ENCODE peak calls at places on chromosomes 16 and 17, in nine cellular contexts. One of them, this sample, is unnamed.

GRCh38 chr16:2366660-2367309 is 26.3 kb upstream of the ABCA3 start:
- DNase-seq in ovary: no peak
- DNase-seq in neural progenitor cell: no peak
- DNase-seq in body of pancreas: no peak
- DNase-seq in AG09309: no peak
- DNase-seq in bronchial epithelial cell: no peak
- DNase-seq in heart right ventricle: no peak
- DNase-seq in OCI-LY7: no peak
- DNase-seq in lower leg skin: no peak
- DNase-seq in this sample: no peak

GRCh38 chr16:57845115-57845514 is 42.8 kb upstream of the KIFC3 start:
- DNase-seq in bronchial epithelial cell: no peak
- DNase-seq in AG09309: no peak
- DNase-seq in ovary: no peak
- DNase-seq in body of pancreas: no peak
- DNase-seq in OCI-LY7: no peak
- DNase-seq in heart right ventricle: no peak
- DNase-seq in lower leg skin: no peak
- DNase-seq in neural progenitor cell: no peak
- DNase-seq in this sample: no peak

GRCh38 chr17:16569358-16569712 is 331 bp upstream of the ZNF287 start:
- DNase-seq in body of pancreas: no peak
- DNase-seq in OCI-LY7: no peak
- DNase-seq in ovary: no peak
- DNase-seq in AG09309: no peak
- DNase-seq in heart right ventricle: no peak
- DNase-seq in lower leg skin: no peak
- DNase-seq in bronchial epithelial cell: no peak
- DNase-seq in neural progenitor cell: no peak
- DNase-seq in this sample: no peak

GRCh38 chr17:29124135-29124930 is 55.9 kb downstream of the MYO18A start:
- DNase-seq in AG09309: peak
- DNase-seq in neural progenitor cell: peak
- DNase-seq in OCI-LY7: peak
- DNase-seq in heart right ventricle: peak
- DNase-seq in ovary: peak
- DNase-seq in bronchial epithelial cell: peak
- DNase-seq in body of pancreas: peak
- DNase-seq in lower leg skin: no peak
- DNase-seq in this sample: no peak

GRCh38 chr17:70804161-70804560 is 634.8 kb downstream of the KCNJ2 start:
- DNase-seq in OCI-LY7: no peak
- DNase-seq in AG09309: no peak
- DNase-seq in heart right ventricle: no peak
- DNase-seq in body of pancreas: no peak
- DNase-seq in lower leg skin: peak
- DNase-seq in bronchial epithelial cell: peak
- DNase-seq in ovary: no peak
- DNase-seq in neural progenitor cell: no peak
- DNase-seq in this sample: no peak

GRCh38 chr17:65558683-65559311 is 2.7 kb downstream of the AXIN2 start:
- DNase-seq in AG09309: no peak
- DNase-seq in ovary: no peak
- DNase-seq in body of pancreas: peak
- DNase-seq in neural progenitor cell: peak
- DNase-seq in heart right ventricle: no peak
- DNase-seq in bronchial epithelial cell: no peak
- DNase-seq in lower leg skin: no peak
- DNase-seq in OCI-LY7: no peak
- DNase-seq in this sample: peak

GRCh38 chr16:28597692-28598261 is 927 bp upstream of the SULT1A2 start:
- DNase-seq in neural progenitor cell: peak
- DNase-seq in bronchial epithelial cell: no peak
- DNase-seq in heart right ventricle: no peak
- DNase-seq in OCI-LY7: peak
- DNase-seq in body of pancreas: peak
- DNase-seq in AG09309: no peak
- DNase-seq in lower leg skin: no peak
- DNase-seq in ovary: no peak
- DNase-seq in this sample: peak

GRCh38 chr17:70609566-70609965 is 440.2 kb downstream of the KCNJ2 start:
- DNase-seq in ovary: no peak
- DNase-seq in AG09309: no peak
- DNase-seq in bronchial epithelial cell: no peak
- DNase-seq in lower leg skin: no peak
- DNase-seq in OCI-LY7: no peak
- DNase-seq in neural progenitor cell: no peak
- DNase-seq in body of pancreas: no peak
- DNase-seq in heart right ventricle: no peak
- DNase-seq in this sample: no peak

GRCh38 chr16:75621170-75621477 is 2.0 kb downstream of the ADAT1 start:
- DNase-seq in neural progenitor cell: peak
- DNase-seq in OCI-LY7: peak
- DNase-seq in ovary: no peak
- DNase-seq in body of pancreas: no peak
- DNase-seq in heart right ventricle: no peak
- DNase-seq in AG09309: no peak
- DNase-seq in lower leg skin: no peak
- DNase-seq in bronchial epithelial cell: peak
- DNase-seq in this sample: no peak

GRCh38 chr17:43020030-43020621 is 2.1 kb downstream of the VAT1 start:
- DNase-seq in neural progenitor cell: no peak
- DNase-seq in bronchial epithelial cell: no peak
- DNase-seq in lower leg skin: no peak
- DNase-seq in body of pancreas: no peak
- DNase-seq in heart right ventricle: peak
- DNase-seq in AG09309: no peak
- DNase-seq in ovary: no peak
- DNase-seq in OCI-LY7: no peak
- DNase-seq in this sample: no peak

GRCh38 chr16:56382901-56383355 is 42.4 kb downstream of the AMFR start:
- DNase-seq in ovary: no peak
- DNase-seq in AG09309: no peak
- DNase-seq in lower leg skin: no peak
- DNase-seq in neural progenitor cell: no peak
- DNase-seq in bronchial epithelial cell: peak
- DNase-seq in body of pancreas: no peak
- DNase-seq in OCI-LY7: no peak
- DNase-seq in heart right ventricle: no peak
- DNase-seq in this sample: no peak

GRCh38 chr17:81512560-81512983 is at the start of gene ACTG1:
- DNase-seq in ovary: peak
- DNase-seq in body of pancreas: peak
- DNase-seq in AG09309: peak
- DNase-seq in neural progenitor cell: peak
- DNase-seq in lower leg skin: peak
- DNase-seq in heart right ventricle: peak
- DNase-seq in OCI-LY7: peak
- DNase-seq in bronchial epithelial cell: peak
- DNase-seq in this sample: peak

GRCh38 chr16:14015461-14015860 is 55.7 kb upstream of the MRTFB start:
- DNase-seq in neural progenitor cell: no peak
- DNase-seq in AG09309: no peak
- DNase-seq in OCI-LY7: no peak
- DNase-seq in bronchial epithelial cell: no peak
- DNase-seq in lower leg skin: no peak
- DNase-seq in heart right ventricle: no peak
- DNase-seq in body of pancreas: peak
- DNase-seq in ovary: no peak
- DNase-seq in this sample: no peak

GRCh38 chr16:14015017-14015416 is 56.1 kb upstream of the MRTFB start:
- DNase-seq in OCI-LY7: no peak
- DNase-seq in bronchial epithelial cell: no peak
- DNase-seq in lower leg skin: no peak
- DNase-seq in ovary: no peak
- DNase-seq in heart right ventricle: no peak
- DNase-seq in body of pancreas: no peak
- DNase-seq in neural progenitor cell: no peak
- DNase-seq in AG09309: no peak
- DNase-seq in this sample: no peak

GRCh38 chr16:14013145-14013570 is 58.0 kb upstream of the MRTFB start:
- DNase-seq in lower leg skin: no peak
- DNase-seq in bronchial epithelial cell: no peak
- DNase-seq in AG09309: no peak
- DNase-seq in OCI-LY7: no peak
- DNase-seq in body of pancreas: no peak
- DNase-seq in neural progenitor cell: no peak
- DNase-seq in ovary: no peak
- DNase-seq in heart right ventricle: no peak
- DNase-seq in this sample: no peak

GRCh38 chr16:14014284-14014625 is 56.9 kb upstream of the MRTFB start:
- DNase-seq in bronchial epithelial cell: peak
- DNase-seq in lower leg skin: no peak
- DNase-seq in ovary: no peak
- DNase-seq in AG09309: no peak
- DNase-seq in body of pancreas: no peak
- DNase-seq in neural progenitor cell: no peak
- DNase-seq in OCI-LY7: no peak
- DNase-seq in heart right ventricle: no peak
- DNase-seq in this sample: no peak

GRCh38 chr16:14013571-14014283 is 57.4 kb upstream of the MRTFB start:
- DNase-seq in body of pancreas: peak
- DNase-seq in lower leg skin: peak
- DNase-seq in heart right ventricle: peak
- DNase-seq in ovary: peak
- DNase-seq in AG09309: peak
- DNase-seq in neural progenitor cell: no peak
- DNase-seq in bronchial epithelial cell: peak
- DNase-seq in OCI-LY7: no peak
- DNase-seq in this sample: no peak
- TF ChIP-seq CTCF in body of pancreas: no peak
- TF ChIP-seq CTCF in lower leg skin: no peak
- TF ChIP-seq CTCF in heart right ventricle: no peak
- TF ChIP-seq CTCF in ovary: no peak
- TF ChIP-seq CTCF in AG09309: no peak
- TF ChIP-seq CTCF in neural progenitor cell: no peak
- TF ChIP-seq CTCF in bronchial epithelial cell: no peak
- TF ChIP-seq CTCF in OCI-LY7: no peak
- TF ChIP-seq CTCF in this sample: no peak

DNA sequence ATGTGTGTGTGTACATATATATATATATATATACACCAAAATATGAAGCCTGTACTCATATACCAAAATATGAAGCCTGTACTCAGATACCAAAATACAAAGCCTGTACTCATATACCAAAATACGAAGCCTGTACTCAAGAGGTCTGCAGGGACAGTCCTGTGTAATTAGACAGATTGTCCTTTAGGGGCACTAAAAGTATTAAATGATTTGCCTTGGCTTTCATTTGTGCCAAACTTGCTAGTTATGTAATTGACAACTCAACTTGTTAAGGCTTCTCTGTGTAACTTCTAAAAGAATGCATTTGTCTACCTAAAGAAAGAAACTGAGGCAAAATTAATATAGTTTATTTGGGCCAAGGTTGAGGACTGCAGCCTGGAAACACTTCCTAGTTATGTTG is 30.8 kb upstream of the DHX40 start:
- DNase-seq in neural progenitor cell: peak
- DNase-seq in bronchial epithelial cell: no peak
- DNase-seq in AG09309: no peak
- DNase-seq in OCI-LY7: peak
- DNase-seq in body of pancreas: no peak
- DNase-seq in ovary: no peak
- DNase-seq in heart right ventricle: no peak
- DNase-seq in lower leg skin: no peak
- DNase-seq in this sample: no peak
- TF ChIP-seq CTCF in neural progenitor cell: peak
- TF ChIP-seq CTCF in bronchial epithelial cell: no peak
- TF ChIP-seq CTCF in AG09309: peak
- TF ChIP-seq CTCF in OCI-LY7: peak
- TF ChIP-seq CTCF in body of pancreas: no peak
- TF ChIP-seq CTCF in ovary: no peak
- TF ChIP-seq CTCF in heart right ventricle: no peak
- TF ChIP-seq CTCF in lower leg skin: no peak
- TF ChIP-seq CTCF in this sample: peak

GRCh38 chr17:78769200-78769773 is 12.8 kb downstream of the CYTH1 start:
- DNase-seq in AG09309: no peak
- DNase-seq in neural progenitor cell: no peak
- DNase-seq in body of pancreas: no peak
- DNase-seq in lower leg skin: no peak
- DNase-seq in OCI-LY7: peak
- DNase-seq in ovary: no peak
- DNase-seq in bronchial epithelial cell: no peak
- DNase-seq in heart right ventricle: no peak
- DNase-seq in this sample: no peak
- TF ChIP-seq CTCF in AG09309: no peak
- TF ChIP-seq CTCF in neural progenitor cell: peak
- TF ChIP-seq CTCF in body of pancreas: no peak
- TF ChIP-seq CTCF in lower leg skin: no peak
- TF ChIP-seq CTCF in OCI-LY7: peak
- TF ChIP-seq CTCF in ovary: no peak
- TF ChIP-seq CTCF in bronchial epithelial cell: peak
- TF ChIP-seq CTCF in heart right ventricle: no peak
- TF ChIP-seq CTCF in this sample: no peak

DNA sequence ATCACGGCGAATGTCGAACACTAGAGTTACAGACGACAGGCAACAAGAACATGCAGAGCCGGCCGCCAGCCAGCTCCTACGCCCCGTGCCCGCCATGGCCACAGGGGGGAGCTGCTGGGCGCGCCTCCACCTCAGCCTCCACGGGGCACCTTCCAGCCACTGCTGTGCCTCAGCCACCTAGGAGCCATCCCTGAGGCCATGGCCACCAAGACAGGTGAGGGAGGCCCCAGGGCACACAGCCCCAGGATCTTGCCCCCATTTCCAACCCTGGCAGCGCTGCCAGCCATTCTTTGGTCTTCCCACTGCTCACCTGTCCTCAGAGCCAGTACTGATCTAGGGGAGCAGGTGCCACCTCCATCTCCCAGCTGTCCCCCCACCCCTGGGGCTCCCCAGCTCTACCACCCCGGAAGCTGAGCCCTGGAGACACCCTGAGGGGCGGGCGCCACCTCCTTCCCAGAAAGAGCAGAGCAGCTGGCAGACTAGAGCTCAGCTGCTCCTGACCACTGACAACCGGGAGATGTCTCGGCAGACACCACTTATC is 11.8 kb downstream of the GNPTG start:
- DNase-seq in heart right ventricle: no peak
- DNase-seq in bronchial epithelial cell: peak
- DNase-seq in lower leg skin: no peak
- DNase-seq in ovary: no peak
- DNase-seq in neural progenitor cell: peak
- DNase-seq in AG09309: no peak
- DNase-seq in body of pancreas: peak
- DNase-seq in OCI-LY7: peak
- DNase-seq in this sample: no peak
- TF ChIP-seq CTCF in heart right ventricle: peak
- TF ChIP-seq CTCF in bronchial epithelial cell: peak
- TF ChIP-seq CTCF in lower leg skin: no peak
- TF ChIP-seq CTCF in ovary: no peak
- TF ChIP-seq CTCF in neural progenitor cell: peak
- TF ChIP-seq CTCF in AG09309: peak
- TF ChIP-seq CTCF in body of pancreas: peak
- TF ChIP-seq CTCF in OCI-LY7: peak
- TF ChIP-seq CTCF in this sample: peak

DNA sequence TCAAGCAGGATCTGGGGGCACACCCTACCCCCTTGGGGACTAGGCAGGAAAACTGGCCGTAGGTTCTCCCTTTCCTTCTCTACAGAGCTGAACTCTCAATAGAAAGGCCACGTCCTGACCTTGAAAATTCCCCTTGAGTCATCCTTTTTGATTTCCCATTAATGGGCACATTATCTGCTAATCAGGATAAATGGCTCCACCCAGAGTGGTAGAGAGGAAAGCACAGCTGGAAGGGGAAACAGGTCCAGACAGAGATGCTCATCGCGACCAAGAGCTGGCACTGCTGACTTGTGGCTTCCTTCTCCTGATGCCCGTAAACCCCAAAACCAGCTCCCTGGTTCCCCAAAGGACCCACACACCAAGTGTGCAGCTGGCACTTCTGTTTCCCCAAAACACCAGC is 206.5 kb upstream of the CDH5 start:
- DNase-seq in bronchial epithelial cell: peak
- DNase-seq in AG09309: no peak
- DNase-seq in heart right ventricle: no peak
- DNase-seq in ovary: no peak
- DNase-seq in body of pancreas: no peak
- DNase-seq in lower leg skin: no peak
- DNase-seq in OCI-LY7: no peak
- DNase-seq in neural progenitor cell: no peak
- DNase-seq in this sample: no peak
- TF ChIP-seq CTCF in bronchial epithelial cell: peak
- TF ChIP-seq CTCF in AG09309: peak
- TF ChIP-seq CTCF in heart right ventricle: no peak
- TF ChIP-seq CTCF in ovary: no peak
- TF ChIP-seq CTCF in body of pancreas: no peak
- TF ChIP-seq CTCF in lower leg skin: no peak
- TF ChIP-seq CTCF in OCI-LY7: no peak
- TF ChIP-seq CTCF in neural progenitor cell: peak
- TF ChIP-seq CTCF in this sample: peak

This sample was measured in chondrocyte.